ENCODE peak calls at places on chromosomes 1 and 21, in seven cellular contexts. One of them, this sample, is unnamed.

GRCh38 chr1:183600136-183600535 is 9.9 kb upstream of the NCF2 start:
- DNase-seq in stimulated activated CD4-positive, alpha-beta T cell treated with anti-CD3 and anti-CD28 coated beads, Interleukin-4, amount 100 ng/mL, for 1 hour: no peak
- DNase-seq in uterus: no peak
- DNase-seq in AG08396: peak
- DNase-seq in sciatic nerve: no peak
- DNase-seq in naive B cell: no peak
- DNase-seq in activated effector memory CD4-positive, alpha-beta T cell treated with anti-CD3 and anti-CD28 coated beads, Interleukin-2, amount 50 U/mL, for 16 hours: no peak
- DNase-seq in this sample: peak

GRCh38 chr1:61951731-61952585 is 209.7 kb downstream of the PATJ start:
- DNase-seq in activated effector memory CD4-positive, alpha-beta T cell treated with anti-CD3 and anti-CD28 coated beads, Interleukin-2, amount 50 U/mL, for 16 hours: no peak
- DNase-seq in naive B cell: no peak
- DNase-seq in stimulated activated CD4-positive, alpha-beta T cell treated with anti-CD3 and anti-CD28 coated beads, Interleukin-4, amount 100 ng/mL, for 1 hour: no peak
- DNase-seq in AG08396: no peak
- DNase-seq in uterus: no peak
- DNase-seq in sciatic nerve: no peak
- DNase-seq in this sample: no peak

GRCh38 chr1:172821609-172822274 is 162.8 kb downstream of the FASLG start:
- DNase-seq in stimulated activated CD4-positive, alpha-beta T cell treated with anti-CD3 and anti-CD28 coated beads, Interleukin-4, amount 100 ng/mL, for 1 hour: no peak
- DNase-seq in uterus: no peak
- DNase-seq in naive B cell: no peak
- DNase-seq in AG08396: peak
- DNase-seq in activated effector memory CD4-positive, alpha-beta T cell treated with anti-CD3 and anti-CD28 coated beads, Interleukin-2, amount 50 U/mL, for 16 hours: no peak
- DNase-seq in sciatic nerve: no peak
- DNase-seq in this sample: peak

GRCh38 chr1:168373869-168374268 is 93.2 kb downstream of the TBX19 start:
- DNase-seq in naive B cell: no peak
- DNase-seq in stimulated activated CD4-positive, alpha-beta T cell treated with anti-CD3 and anti-CD28 coated beads, Interleukin-4, amount 100 ng/mL, for 1 hour: no peak
- DNase-seq in activated effector memory CD4-positive, alpha-beta T cell treated with anti-CD3 and anti-CD28 coated beads, Interleukin-2, amount 50 U/mL, for 16 hours: no peak
- DNase-seq in uterus: peak
- DNase-seq in AG08396: no peak
- DNase-seq in sciatic nerve: no peak
- DNase-seq in this sample: no peak

GRCh38 chr1:27575861-27576331 is 28.0 kb downstream of the AHDC1 start:
- DNase-seq in activated effector memory CD4-positive, alpha-beta T cell treated with anti-CD3 and anti-CD28 coated beads, Interleukin-2, amount 50 U/mL, for 16 hours: no peak
- DNase-seq in AG08396: peak
- DNase-seq in naive B cell: peak
- DNase-seq in stimulated activated CD4-positive, alpha-beta T cell treated with anti-CD3 and anti-CD28 coated beads, Interleukin-4, amount 100 ng/mL, for 1 hour: no peak
- DNase-seq in uterus: peak
- DNase-seq in sciatic nerve: peak
- DNase-seq in this sample: no peak

GRCh38 chr1:245990315-245991022 is 516.6 kb downstream of the SMYD3 start:
- DNase-seq in uterus: no peak
- DNase-seq in AG08396: no peak
- DNase-seq in stimulated activated CD4-positive, alpha-beta T cell treated with anti-CD3 and anti-CD28 coated beads, Interleukin-4, amount 100 ng/mL, for 1 hour: no peak
- DNase-seq in naive B cell: no peak
- DNase-seq in activated effector memory CD4-positive, alpha-beta T cell treated with anti-CD3 and anti-CD28 coated beads, Interleukin-2, amount 50 U/mL, for 16 hours: no peak
- DNase-seq in sciatic nerve: no peak
- DNase-seq in this sample: no peak

GRCh38 chr21:26557106-26557505 is 16.0 kb downstream of the CYYR1 start:
- DNase-seq in stimulated activated CD4-positive, alpha-beta T cell treated with anti-CD3 and anti-CD28 coated beads, Interleukin-4, amount 100 ng/mL, for 1 hour: no peak
- DNase-seq in sciatic nerve: no peak
- DNase-seq in activated effector memory CD4-positive, alpha-beta T cell treated with anti-CD3 and anti-CD28 coated beads, Interleukin-2, amount 50 U/mL, for 16 hours: no peak
- DNase-seq in uterus: no peak
- DNase-seq in AG08396: no peak
- DNase-seq in naive B cell: no peak
- DNase-seq in this sample: no peak

GRCh38 chr1:228830954-228831481 is 95.7 kb downstream of the RHOU start:
- DNase-seq in uterus: no peak
- DNase-seq in stimulated activated CD4-positive, alpha-beta T cell treated with anti-CD3 and anti-CD28 coated beads, Interleukin-4, amount 100 ng/mL, for 1 hour: no peak
- DNase-seq in activated effector memory CD4-positive, alpha-beta T cell treated with anti-CD3 and anti-CD28 coated beads, Interleukin-2, amount 50 U/mL, for 16 hours: no peak
- DNase-seq in naive B cell: no peak
- DNase-seq in sciatic nerve: no peak
- DNase-seq in AG08396: peak
- DNase-seq in this sample: peak

GRCh38 chr1:34436836-34437235 is 260.1 kb downstream of the C1orf94 start:
- DNase-seq in uterus: no peak
- DNase-seq in AG08396: no peak
- DNase-seq in naive B cell: no peak
- DNase-seq in sciatic nerve: no peak
- DNase-seq in stimulated activated CD4-positive, alpha-beta T cell treated with anti-CD3 and anti-CD28 coated beads, Interleukin-4, amount 100 ng/mL, for 1 hour: no peak
- DNase-seq in activated effector memory CD4-positive, alpha-beta T cell treated with anti-CD3 and anti-CD28 coated beads, Interleukin-2, amount 50 U/mL, for 16 hours: no peak
- DNase-seq in this sample: no peak

GRCh38 chr1:154460695-154461249 is 41.2 kb upstream of the TDRD10 start:
- DNase-seq in naive B cell: no peak
- DNase-seq in stimulated activated CD4-positive, alpha-beta T cell treated with anti-CD3 and anti-CD28 coated beads, Interleukin-4, amount 100 ng/mL, for 1 hour: no peak
- DNase-seq in activated effector memory CD4-positive, alpha-beta T cell treated with anti-CD3 and anti-CD28 coated beads, Interleukin-2, amount 50 U/mL, for 16 hours: no peak
- DNase-seq in sciatic nerve: no peak
- DNase-seq in uterus: no peak
- DNase-seq in AG08396: no peak
- DNase-seq in this sample: no peak

GRCh38 chr1:235902638-235903542 is 36.2 kb upstream of the LYST start:
- DNase-seq in stimulated activated CD4-positive, alpha-beta T cell treated with anti-CD3 and anti-CD28 coated beads, Interleukin-4, amount 100 ng/mL, for 1 hour: no peak
- DNase-seq in activated effector memory CD4-positive, alpha-beta T cell treated with anti-CD3 and anti-CD28 coated beads, Interleukin-2, amount 50 U/mL, for 16 hours: no peak
- DNase-seq in uterus: no peak
- DNase-seq in sciatic nerve: no peak
- DNase-seq in AG08396: peak
- DNase-seq in naive B cell: no peak
- DNase-seq in this sample: peak

GRCh38 chr1:11851171-11851570 is 3.6 kb upstream of the NPPA start:
- DNase-seq in AG08396: no peak
- DNase-seq in sciatic nerve: no peak
- DNase-seq in activated effector memory CD4-positive, alpha-beta T cell treated with anti-CD3 and anti-CD28 coated beads, Interleukin-2, amount 50 U/mL, for 16 hours: no peak
- DNase-seq in stimulated activated CD4-positive, alpha-beta T cell treated with anti-CD3 and anti-CD28 coated beads, Interleukin-4, amount 100 ng/mL, for 1 hour: no peak
- DNase-seq in uterus: no peak
- DNase-seq in naive B cell: no peak
- DNase-seq in this sample: peak

GRCh38 chr1:239816090-239816812 is 275.4 kb upstream of the FMN2 start:
- DNase-seq in naive B cell: no peak
- DNase-seq in AG08396: peak
- DNase-seq in activated effector memory CD4-positive, alpha-beta T cell treated with anti-CD3 and anti-CD28 coated beads, Interleukin-2, amount 50 U/mL, for 16 hours: no peak
- DNase-seq in stimulated activated CD4-positive, alpha-beta T cell treated with anti-CD3 and anti-CD28 coated beads, Interleukin-4, amount 100 ng/mL, for 1 hour: no peak
- DNase-seq in sciatic nerve: peak
- DNase-seq in uterus: peak
- DNase-seq in this sample: peak

GRCh38 chr1:151993734-151994496 is at the start of gene S100A10:
- DNase-seq in activated effector memory CD4-positive, alpha-beta T cell treated with anti-CD3 and anti-CD28 coated beads, Interleukin-2, amount 50 U/mL, for 16 hours: peak
- DNase-seq in AG08396: peak
- DNase-seq in naive B cell: peak
- DNase-seq in sciatic nerve: peak
- DNase-seq in stimulated activated CD4-positive, alpha-beta T cell treated with anti-CD3 and anti-CD28 coated beads, Interleukin-4, amount 100 ng/mL, for 1 hour: peak
- DNase-seq in uterus: peak
- DNase-seq in this sample: peak

GRCh38 chr21:34282223-34282622 is 81.6 kb upstream of the KCNE2 start:
- DNase-seq in stimulated activated CD4-positive, alpha-beta T cell treated with anti-CD3 and anti-CD28 coated beads, Interleukin-4, amount 100 ng/mL, for 1 hour: no peak
- DNase-seq in uterus: no peak
- DNase-seq in activated effector memory CD4-positive, alpha-beta T cell treated with anti-CD3 and anti-CD28 coated beads, Interleukin-2, amount 50 U/mL, for 16 hours: no peak
- DNase-seq in sciatic nerve: no peak
- DNase-seq in naive B cell: no peak
- DNase-seq in AG08396: no peak
- DNase-seq in this sample: no peak

GRCh38 chr1:213947200-213947775 is 40.5 kb upstream of the PROX1 start:
- DNase-seq in stimulated activated CD4-positive, alpha-beta T cell treated with anti-CD3 and anti-CD28 coated beads, Interleukin-4, amount 100 ng/mL, for 1 hour: no peak
- DNase-seq in uterus: no peak
- DNase-seq in sciatic nerve: no peak
- DNase-seq in AG08396: no peak
- DNase-seq in activated effector memory CD4-positive, alpha-beta T cell treated with anti-CD3 and anti-CD28 coated beads, Interleukin-2, amount 50 U/mL, for 16 hours: no peak
- DNase-seq in naive B cell: no peak
- DNase-seq in this sample: no peak

GRCh38 chr1:9643351-9644256 is 7.9 kb upstream of the PIK3CD start:
- DNase-seq in stimulated activated CD4-positive, alpha-beta T cell treated with anti-CD3 and anti-CD28 coated beads, Interleukin-4, amount 100 ng/mL, for 1 hour: no peak
- DNase-seq in uterus: no peak
- DNase-seq in AG08396: no peak
- DNase-seq in sciatic nerve: no peak
- DNase-seq in activated effector memory CD4-positive, alpha-beta T cell treated with anti-CD3 and anti-CD28 coated beads, Interleukin-2, amount 50 U/mL, for 16 hours: no peak
- DNase-seq in naive B cell: no peak
- DNase-seq in this sample: peak

GRCh38 chr21:45806042-45806441 is 162.5 kb downstream of the PCBP3 start:
- DNase-seq in sciatic nerve: no peak
- DNase-seq in AG08396: no peak
- DNase-seq in stimulated activated CD4-positive, alpha-beta T cell treated with anti-CD3 and anti-CD28 coated beads, Interleukin-4, amount 100 ng/mL, for 1 hour: no peak
- DNase-seq in uterus: no peak
- DNase-seq in activated effector memory CD4-positive, alpha-beta T cell treated with anti-CD3 and anti-CD28 coated beads, Interleukin-2, amount 50 U/mL, for 16 hours: no peak
- DNase-seq in naive B cell: no peak
- DNase-seq in this sample: no peak

GRCh38 chr1:154014154-154014910 is 23.8 kb downstream of the RPS27 start:
- DNase-seq in naive B cell: no peak
- DNase-seq in sciatic nerve: no peak
- DNase-seq in stimulated activated CD4-positive, alpha-beta T cell treated with anti-CD3 and anti-CD28 coated beads, Interleukin-4, amount 100 ng/mL, for 1 hour: no peak
- DNase-seq in uterus: no peak
- DNase-seq in activated effector memory CD4-positive, alpha-beta T cell treated with anti-CD3 and anti-CD28 coated beads, Interleukin-2, amount 50 U/mL, for 16 hours: no peak
- DNase-seq in AG08396: peak
- DNase-seq in this sample: peak

GRCh38 chr1:240621249-240621648 is 9.3 kb upstream of the GREM2 start:
- DNase-seq in stimulated activated CD4-positive, alpha-beta T cell treated with anti-CD3 and anti-CD28 coated beads, Interleukin-4, amount 100 ng/mL, for 1 hour: no peak
- DNase-seq in sciatic nerve: no peak
- DNase-seq in activated effector memory CD4-positive, alpha-beta T cell treated with anti-CD3 and anti-CD28 coated beads, Interleukin-2, amount 50 U/mL, for 16 hours: no peak
- DNase-seq in naive B cell: no peak
- DNase-seq in AG08396: no peak
- DNase-seq in uterus: no peak
- DNase-seq in this sample: no peak

GRCh38 chr1:2199042-2199810 is 4.7 kb upstream of the FAAP20 start:
- DNase-seq in stimulated activated CD4-positive, alpha-beta T cell treated with anti-CD3 and anti-CD28 coated beads, Interleukin-4, amount 100 ng/mL, for 1 hour: peak
- DNase-seq in sciatic nerve: peak
- DNase-seq in AG08396: peak
- DNase-seq in uterus: peak
- DNase-seq in activated effector memory CD4-positive, alpha-beta T cell treated with anti-CD3 and anti-CD28 coated beads, Interleukin-2, amount 50 U/mL, for 16 hours: peak
- DNase-seq in naive B cell: peak
- DNase-seq in this sample: no peak

GRCh38 chr21:46054447-46054846 is 43.5 kb upstream of the COL6A2 start:
- DNase-seq in sciatic nerve: peak
- DNase-seq in naive B cell: no peak
- DNase-seq in activated effector memory CD4-positive, alpha-beta T cell treated with anti-CD3 and anti-CD28 coated beads, Interleukin-2, amount 50 U/mL, for 16 hours: no peak
- DNase-seq in uterus: no peak
- DNase-seq in stimulated activated CD4-positive, alpha-beta T cell treated with anti-CD3 and anti-CD28 coated beads, Interleukin-4, amount 100 ng/mL, for 1 hour: no peak
- DNase-seq in AG08396: peak
- DNase-seq in this sample: no peak

GRCh38 chr1:212746546-212746945 is 45.0 kb downstream of the NSL1 start:
- DNase-seq in uterus: no peak
- DNase-seq in stimulated activated CD4-positive, alpha-beta T cell treated with anti-CD3 and anti-CD28 coated beads, Interleukin-4, amount 100 ng/mL, for 1 hour: no peak
- DNase-seq in AG08396: no peak
- DNase-seq in sciatic nerve: no peak
- DNase-seq in naive B cell: no peak
- DNase-seq in activated effector memory CD4-positive, alpha-beta T cell treated with anti-CD3 and anti-CD28 coated beads, Interleukin-2, amount 50 U/mL, for 16 hours: no peak
- DNase-seq in this sample: no peak

GRCh38 chr1:64745181-64745985 is 508 bp downstream of the RAVER2 start:
- DNase-seq in AG08396: peak
- DNase-seq in uterus: peak
- DNase-seq in sciatic nerve: no peak
- DNase-seq in naive B cell: no peak
- DNase-seq in stimulated activated CD4-positive, alpha-beta T cell treated with anti-CD3 and anti-CD28 coated beads, Interleukin-4, amount 100 ng/mL, for 1 hour: peak
- DNase-seq in activated effector memory CD4-positive, alpha-beta T cell treated with anti-CD3 and anti-CD28 coated beads, Interleukin-2, amount 50 U/mL, for 16 hours: peak
- DNase-seq in this sample: peak

GRCh38 chr1:51693420-51694144 is 76.7 kb downstream of the OSBPL9 start:
- DNase-seq in activated effector memory CD4-positive, alpha-beta T cell treated with anti-CD3 and anti-CD28 coated beads, Interleukin-2, amount 50 U/mL, for 16 hours: no peak
- DNase-seq in sciatic nerve: no peak
- DNase-seq in AG08396: no peak
- DNase-seq in uterus: no peak
- DNase-seq in naive B cell: no peak
- DNase-seq in stimulated activated CD4-positive, alpha-beta T cell treated with anti-CD3 and anti-CD28 coated beads, Interleukin-4, amount 100 ng/mL, for 1 hour: no peak
- DNase-seq in this sample: no peak

GRCh38 chr21:36589352-36589971 is 109.5 kb upstream of the SIM2 start:
- DNase-seq in activated effector memory CD4-positive, alpha-beta T cell treated with anti-CD3 and anti-CD28 coated beads, Interleukin-2, amount 50 U/mL, for 16 hours: no peak
- DNase-seq in stimulated activated CD4-positive, alpha-beta T cell treated with anti-CD3 and anti-CD28 coated beads, Interleukin-4, amount 100 ng/mL, for 1 hour: no peak
- DNase-seq in uterus: peak
- DNase-seq in sciatic nerve: peak
- DNase-seq in naive B cell: no peak
- DNase-seq in AG08396: peak
- DNase-seq in this sample: peak

GRCh38 chr1:201395936-201396335 is 3.2 kb downstream of the LAD1 start:
- DNase-seq in sciatic nerve: no peak
- DNase-seq in naive B cell: no peak
- DNase-seq in AG08396: no peak
- DNase-seq in uterus: no peak
- DNase-seq in stimulated activated CD4-positive, alpha-beta T cell treated with anti-CD3 and anti-CD28 coated beads, Interleukin-4, amount 100 ng/mL, for 1 hour: no peak
- DNase-seq in activated effector memory CD4-positive, alpha-beta T cell treated with anti-CD3 and anti-CD28 coated beads, Interleukin-2, amount 50 U/mL, for 16 hours: no peak
- DNase-seq in this sample: no peak

GRCh38 chr1:219442575-219442974 is 170.3 kb downstream of the ZC3H11B start:
- DNase-seq in uterus: no peak
- DNase-seq in sciatic nerve: no peak
- DNase-seq in activated effector memory CD4-positive, alpha-beta T cell treated with anti-CD3 and anti-CD28 coated beads, Interleukin-2, amount 50 U/mL, for 16 hours: no peak
- DNase-seq in stimulated activated CD4-positive, alpha-beta T cell treated with anti-CD3 and anti-CD28 coated beads, Interleukin-4, amount 100 ng/mL, for 1 hour: no peak
- DNase-seq in naive B cell: no peak
- DNase-seq in AG08396: no peak
- DNase-seq in this sample: no peak

GRCh38 chr1:225848044-225848955 is 33.9 kb downstream of the TMEM63A start:
- DNase-seq in AG08396: no peak
- DNase-seq in activated effector memory CD4-positive, alpha-beta T cell treated with anti-CD3 and anti-CD28 coated beads, Interleukin-2, amount 50 U/mL, for 16 hours: no peak
- DNase-seq in naive B cell: peak
- DNase-seq in sciatic nerve: no peak
- DNase-seq in stimulated activated CD4-positive, alpha-beta T cell treated with anti-CD3 and anti-CD28 coated beads, Interleukin-4, amount 100 ng/mL, for 1 hour: no peak
- DNase-seq in uterus: no peak
- DNase-seq in this sample: no peak